ENCODE peak calls at places on chromosomes 7 and 10, in six cellular contexts. B is stimulated activated CD8-positive, alpha-beta memory T cell treated with anti-CD3 and anti-CD28 coated beads, Interleukin-4, amount 100 ng/mL, for 4 hours; C is upper lobe of right lung; U is CD8-positive, alpha-beta T cell; G is IMR-90; O is CD8-positive, alpha-beta memory T cell. X is an unnamed sample.

GRCh38 chr7:70434376-70434775 is 697.6 kb upstream of the GALNT17 start:
- DNase-seq in B (no peak), C (no peak), U (no peak), G (no peak), O (no peak), X (peak)

GRCh38 chr10:121131426-121132277 is 280.5 kb downstream of the WDR11 start:
- DNase-seq in B (no peak), C (no peak), U (no peak), G (no peak), O (no peak), X (no peak)

GRCh38 chr7:2260820-2261219 is 18.8 kb downstream of the NUDT1 start:
- DNase-seq in B (no peak), C (peak), U (no peak), G (peak), O (no peak), X (no peak)

GRCh38 chr7:155358066-155358947 is 60.6 kb downstream of the INSIG1 start:
- DNase-seq in B (no peak), C (peak), U (no peak), G (no peak), O (no peak), X (no peak)

GRCh38 chr7:106216517-106217088 is 68.2 kb downstream of the NAMPT start:
- DNase-seq in B (no peak), C (no peak), U (no peak), G (peak), O (no peak), X (peak)

GRCh38 chr10:102677736-102678354 is 33.6 kb downstream of the TRIM8 start:
- DNase-seq in B (no peak), C (no peak), U (no peak), G (no peak), O (no peak), X (no peak)

GRCh38 chr10:16565604-16566003 is 43.9 kb upstream of the C1QL3 start:
- DNase-seq in B (no peak), C (no peak), U (no peak), G (no peak), O (no peak), X (no peak)

GRCh38 chr10:29828440-29828894 is 193.7 kb upstream of the SVIL start:
- DNase-seq in B (no peak), C (no peak), U (no peak), G (no peak), O (no peak), X (no peak)

GRCh38 chr7:130814753-130815152 is 80.7 kb upstream of the KLF14 start:
- DNase-seq in B (no peak), C (no peak), U (no peak), G (peak), O (no peak), X (peak)

GRCh38 chr10:16909271-16909767 is 92.1 kb upstream of the RSU1 start:
- DNase-seq in B (no peak), C (no peak), U (no peak), G (peak), O (no peak), X (peak)

GRCh38 chr7:4144801-4145470 is 537.2 kb upstream of the FOXK1 start:
- DNase-seq in B (no peak), C (no peak), U (no peak), G (peak), O (no peak), X (no peak)

GRCh38 chr7:2554654-2555053 is 670 bp downstream of the BRAT1 start:
- DNase-seq in B (no peak), C (peak), U (no peak), G (no peak), O (no peak), X (no peak)